ENCODE peak calls at places on chromosome 11, in four cellular contexts. Z, M, X and E are unnamed samples.

GRCh38 chr11:44835979-44836378 is 109.2 kb downstream of the TSPAN18 start:
- DNase-seq in M (no peak), Z (no peak), X (no peak), E (no peak)

GRCh38 chr11:73173755-73174494 is 31.8 kb upstream of the FCHSD2 start:
- DNase-seq in Z (no peak), M (no peak), X (no peak), E (no peak)

GRCh38 chr11:19311306-19312030 is 70.7 kb upstream of the E2F8 start:
- DNase-seq in X (peak), M (peak), Z (peak), E (peak)

GRCh38 chr11:2769779-2770555 is 70.2 kb upstream of the KCNQ1OT1 start:
- DNase-seq in M (no peak), Z (no peak), X (no peak), E (no peak)

GRCh38 chr11:60845338-60845737 is 3.4 kb downstream of the CCDC86 start:
- DNase-seq in M (no peak), Z (no peak), X (no peak), E (no peak)

GRCh38 chr11:2565447-2566222 is 120.8 kb downstream of the KCNQ1 start:
- DNase-seq in Z (no peak), X (no peak), M (no peak), E (no peak)

GRCh38 chr11:61749607-61750217 is 2.7 kb upstream of the MYRF start:
- DNase-seq in X (no peak), Z (peak), M (peak), E (peak)

GRCh38 chr11:33368931-33369330 is 111.8 kb downstream of the HIPK3 start:
- DNase-seq in X (no peak), Z (no peak), M (no peak), E (no peak)

GRCh38 chr11:27719575-27719925 is 19.3 kb upstream of the BDNF start:
- DNase-seq in X (no peak), M (no peak), Z (no peak), E (no peak)

GRCh38 chr11:1237851-1238250 is 15.0 kb downstream of the MUC5B start:
- DNase-seq in M (no peak), Z (no peak), X (no peak), E (no peak)

GRCh38 chr11:37504066-37504611 is 906.1 kb upstream of the RAG2 start:
- DNase-seq in Z (peak), M (no peak), X (no peak), E (no peak)

GRCh38 chr11:122661182-122661945 is 5.8 kb downstream of the UBASH3B start:
- DNase-seq in X (peak), Z (peak), M (no peak), E (no peak)

GRCh38 chr11:62573006-62573591 is 592 bp downstream of the EEF1G start:
- DNase-seq in Z (peak), X (no peak), M (no peak), E (peak)

GRCh38 chr11:70662691-70663098 is 264.4 kb downstream of the CTTN start:
- DNase-seq in X (no peak), Z (peak), M (no peak), E (no peak)

GRCh38 chr11:10410106-10410843 is 44.8 kb upstream of the AMPD3 start:
- DNase-seq in Z (no peak), X (no peak), M (no peak), E (no peak)